ENCODE peak calls at places on chromosomes 6 and 20, in seven cellular contexts. B is activated CD4-positive, alpha-beta T cell treated with anti-CD3 and anti-CD28 coated beads, Interleukin-2, amount 50 U/mL, for 48 hours; X is pancreas; E is activated T-helper 9 cell treated with anti-CD3 and anti-CD28 coated beads, Interleukin-2, amount 50 U/mL, for 16 hours; R is nephron progenitor cell; T is activated T-cell treated with anti-CD3 and anti-CD28 coated beads for 1 hour; V is substantia nigra. N is an unnamed sample.

GRCh38 chr6:111806561-111807497 is 66.4 kb downstream of the FYN start:
- DNase-seq in E (no peak), X (no peak), V (no peak), B (no peak), T (no peak), R (no peak), N (no peak)

GRCh38 chr20:49216991-49217578 is 2.1 kb upstream of the DDX27 start:
- DNase-seq in E (peak; percentile 90), B (peak; percentile 99), R (peak; percentile 96), X (peak; percentile 100), V (peak; percentile 85), T (peak; percentile 99), N (peak; percentile 98)

GRCh38 chr20:6693178-6693807 is 74.2 kb upstream of the BMP2 start:
- DNase-seq in X (no peak), T (no peak), B (no peak), V (no peak), E (no peak), R (no peak), N (no peak)

GRCh38 chr6:14038636-14039035 is 78.9 kb upstream of the CD83 start:
- DNase-seq in R (no peak), V (no peak), T (no peak), X (no peak), E (no peak), B (no peak), N (no peak)

GRCh38 chr6:128632131-128632530 is 111.7 kb upstream of the PTPRK start:
- DNase-seq in X (no peak), V (no peak), R (no peak), E (no peak), B (no peak), T (no peak), N (no peak)

GRCh38 chr6:39666706-39667489 is 58.3 kb downstream of the KIF6 start:
- DNase-seq in X (no peak), R (no peak), T (no peak), V (no peak), B (no peak), E (no peak), N (no peak)

GRCh38 chr20:11454966-11455799 is 462.5 kb upstream of the BTBD3 start:
- DNase-seq in V (no peak), E (no peak), B (no peak), X (no peak), T (no peak), R (peak; percentile 12), N (no peak)

GRCh38 chr20:33463332-33464101 is 20.0 kb upstream of the SNTA1 start:
- DNase-seq in V (peak; percentile 14), R (no peak), X (no peak), E (no peak), B (no peak), T (no peak), N (no peak)

GRCh38 chr20:45318386-45318939 is 10.4 kb upstream of the MATN4 start:
- DNase-seq in R (no peak), X (no peak), E (no peak), B (no peak), V (no peak), T (no peak), N (peak; percentile 21)

GRCh38 chr6:43242908-43243648 is at the start of gene TTBK1:
- DNase-seq in T (no peak), R (peak; percentile 61), E (no peak), V (peak; percentile 36), X (no peak), B (peak; percentile 37), N (peak; percentile 55)

GRCh38 chr6:116012471-116012949 is 48.2 kb downstream of the FRK start:
- DNase-seq in R (no peak), X (no peak), T (no peak), E (no peak), V (no peak), B (no peak), N (no peak)

GRCh38 chr6:98203170-98203806 is 631.1 kb upstream of the POU3F2 start:
- DNase-seq in V (no peak), X (no peak), B (no peak), E (no peak), R (peak; percentile 5), T (no peak), N (no peak)

GRCh38 chr6:35016417-35017221 is 124.5 kb downstream of the TCP11 start:
- DNase-seq in B (no peak), X (no peak), V (no peak), E (no peak), R (no peak), T (no peak), N (no peak)

GRCh38 chr6:31057426-31058003 is 47.2 kb downstream of the MUC22 start:
- DNase-seq in E (no peak), X (no peak), V (no peak), R (no peak), T (no peak), B (no peak), N (no peak)

GRCh38 chr6:45353654-45354053 is 24.1 kb downstream of the SUPT3H start:
- DNase-seq in B (no peak), T (no peak), E (no peak), V (no peak), X (no peak), R (no peak), N (no peak)

GRCh38 chr6:156564807-156565149 is 212.4 kb upstream of the ARID1B start:
- DNase-seq in V (no peak), X (no peak), E (no peak), B (no peak), R (no peak), T (no peak), N (no peak)

GRCh38 chr20:29687438-29687837 is 1570.0 kb upstream of the DEFB115 start:
- DNase-seq in V (no peak), R (no peak), B (no peak), T (no peak), X (no peak), E (no peak), N (no peak)

N was measured in stimulated activated CD4-positive, alpha-beta T cell treated with anti-CD3 and anti-CD28 coated beads, Interleukin-15, amount 100 ng/mL, for 24 hours.